ENCODE peak calls at places on chromosome 22, in seven cellular contexts. S is GM04504; A is neural crest cell; B is non-pigmented ciliary epithelial cell; R is activated naive CD8-positive, alpha-beta T cell treated with anti-CD3 and anti-CD28 coated beads, Interleukin-2, amount 50 U/mL, for 24 hours; N is left lobe of liver; G is AG10803. X is an unnamed sample.

GRCh38 chr22:37566329-37566837 is 6.1 kb downstream of the CDC42EP1 start:
- DNase-seq in S (no peak), A (no peak), B (no peak), R (peak; percentile 51), N (no peak), G (no peak), X (no peak)

GRCh38 chr22:21904250-21904789 is 36.9 kb upstream of the MAPK1 start:
- DNase-seq in S (no peak), A (no peak), B (no peak), R (no peak), N (no peak), G (no peak), X (no peak)

GRCh38 chr22:35523167-35523928 is 17.3 kb upstream of the RASD2 start:
- DNase-seq in S (no peak), A (no peak), B (no peak), R (no peak), N (no peak), G (no peak), X (peak; percentile 80)

GRCh38 chr22:19663286-19663815 is 51.0 kb upstream of the SEPTIN5 start:
- DNase-seq in S (peak; percentile 44), A (no peak), B (peak; percentile 36), R (no peak), N (no peak), G (peak; percentile 89), X (peak; percentile 36)

GRCh38 chr22:36323182-36323854 is 64.4 kb downstream of the MYH9 start:
- DNase-seq in S (no peak), A (no peak), B (no peak), R (no peak), N (no peak), G (peak; percentile 80), X (no peak)

GRCh38 chr22:28917747-28918543 is 34.6 kb downstream of the ZNRF3 start:
- DNase-seq in S (no peak), A (peak; percentile 36), B (no peak), R (no peak), N (no peak), G (peak; percentile 10), X (no peak)

GRCh38 chr22:20752104-20752741 is 21.7 kb upstream of the SERPIND1 start:
- DNase-seq in S (no peak), A (no peak), B (no peak), R (no peak), N (no peak), G (no peak), X (no peak)

GRCh38 chr22:31250740-31251330 is 38.7 kb downstream of the LIMK2 start:
- DNase-seq in S (no peak), A (no peak), B (no peak), R (no peak), N (no peak), G (peak; percentile 56), X (no peak)

GRCh38 chr22:48154169-48154942 is 1391.9 kb downstream of the TBC1D22A start:
- DNase-seq in S (no peak), A (no peak), B (no peak), R (no peak), N (no peak), G (no peak), X (no peak)

GRCh38 chr22:32636884-32637283 is 162.3 kb downstream of the FBXO7 start:
- DNase-seq in S (no peak), A (no peak), B (no peak), R (no peak), N (no peak), G (no peak), X (no peak)

GRCh38 chr22:31212783-31213626 is 907 bp downstream of the LIMK2 start:
- DNase-seq in S (no peak), A (no peak), B (no peak), R (no peak), N (no peak), G (no peak), X (no peak)

GRCh38 chr22:40684728-40685127 is 5.4 kb downstream of the MCHR1 start:
- DNase-seq in S (no peak), A (no peak), B (no peak), R (no peak), N (no peak), G (no peak), X (no peak)

GRCh38 chr22:27792452-27793165 is 8.9 kb downstream of the MN1 start:
- DNase-seq in S (no peak), A (no peak), B (no peak), R (no peak), N (no peak), G (no peak), X (no peak)

GRCh38 chr22:42321908-42322561 is 51.6 kb upstream of the TCF20 start:
- DNase-seq in S (no peak), A (no peak), B (no peak), R (no peak), N (no peak), G (no peak), X (peak; percentile 36)

GRCh38 chr22:48993655-48994054 is 834.0 kb downstream of the BRD1 start:
- DNase-seq in S (no peak), A (no peak), B (no peak), R (no peak), N (no peak), G (no peak), X (no peak)

GRCh38 chr22:31723699-31724098 is 26.2 kb downstream of the PRR14L start:
- DNase-seq in S (no peak), A (no peak), B (no peak), R (no peak), N (peak; percentile 28), G (no peak), X (no peak)

GRCh38 chr22:48894064-48894671 is 933.5 kb downstream of the BRD1 start:
- DNase-seq in S (no peak), A (no peak), B (no peak), R (no peak), N (no peak), G (no peak), X (no peak)

GRCh38 chr22:36134167-36134566 is 26.4 kb downstream of the APOL3 start:
- DNase-seq in S (no peak), A (no peak), B (no peak), R (no peak), N (no peak), G (no peak), X (no peak)

GRCh38 chr22:44901301-44901700 is 108.5 kb downstream of the PHF21B start:
- DNase-seq in S (no peak), A (no peak), B (no peak), R (no peak), N (no peak), G (no peak), X (no peak)

GRCh38 chr22:34880667-34881066 is 185.3 kb upstream of the ISX start:
- DNase-seq in S (no peak), A (no peak), B (no peak), R (no peak), N (no peak), G (no peak), X (no peak)

GRCh38 chr22:37971475-37972434 is 12.6 kb downstream of the SOX10 start:
- DNase-seq in S (no peak), A (no peak), B (no peak), R (no peak), N (no peak), G (no peak), X (peak; percentile 22)

GRCh38 chr22:37148031-37148651 is 1.6 kb downstream of the IL2RB start:
- DNase-seq in S (no peak), A (no peak), B (no peak), R (peak; percentile 35), N (no peak), G (no peak), X (no peak)

GRCh38 chr22:20520093-20520511 is 12.7 kb downstream of the MED15 start:
- DNase-seq in S (no peak), A (no peak), B (no peak), R (peak; percentile 58), N (no peak), G (peak; percentile 38), X (no peak)

X was measured in COR-L47.